ENCODE peak calls at places on chromosomes 5 and 9, in seven cellular contexts. W, V, N, Z, A, E and T are unnamed samples.

GRCh38 chr9:75360258-75360657 is 271.9 kb downstream of the OSTF1 start:
- DNase-seq in W (no peak), V (no peak), N (no peak), Z (no peak), A (no peak), E (no peak), T (no peak)

GRCh38 chr5:59275537-59276276 is 617.8 kb downstream of the PDE4D start:
- DNase-seq in W (peak), V (no peak), N (peak), Z (no peak), A (peak), E (peak), T (no peak)

GRCh38 chr5:44981708-44982107 is 173.0 kb downstream of the MRPS30 start:
- DNase-seq in W (no peak), V (no peak), N (no peak), Z (no peak), A (no peak), E (no peak), T (no peak)

GRCh38 chr9:93812410-93812668 is 142.8 kb downstream of the BARX1 start:
- DNase-seq in W (no peak), V (no peak), N (no peak), Z (no peak), A (no peak), E (no peak), T (peak)

GRCh38 chr9:114718801-114719221 is 36.8 kb upstream of the TEX48 start:
- DNase-seq in W (no peak), V (no peak), N (no peak), Z (no peak), A (no peak), E (peak), T (no peak)

GRCh38 chr9:115551396-115551795 is 433.4 kb upstream of the TNC start:
- DNase-seq in W (no peak), V (no peak), N (peak), Z (no peak), A (no peak), E (no peak), T (no peak)

GRCh38 chr5:141517902-141518610 is 29.2 kb downstream of the PCDHGC5 start:
- DNase-seq in W (no peak), V (no peak), N (peak), Z (no peak), A (no peak), E (peak), T (no peak)

GRCh38 chr9:118028225-118028624 is 324.0 kb downstream of the TLR4 start:
- DNase-seq in W (no peak), V (no peak), N (no peak), Z (no peak), A (no peak), E (no peak), T (no peak)

GRCh38 chr5:5014836-5015235 is 125.3 kb upstream of the ADAMTS16 start:
- DNase-seq in W (no peak), V (no peak), N (no peak), Z (no peak), A (no peak), E (no peak), T (no peak)

GRCh38 chr5:39755452-39755851 is 330.7 kb upstream of the DAB2 start:
- DNase-seq in W (no peak), V (no peak), N (no peak), Z (no peak), A (no peak), E (peak), T (no peak)

GRCh38 chr9:135363556-135363955 is 116.0 kb upstream of the PPP1R26 start:
- DNase-seq in W (no peak), V (no peak), N (no peak), Z (no peak), A (no peak), E (no peak), T (no peak)

GRCh38 chr9:124290053-124290581 is 32.4 kb downstream of the NEK6 start:
- DNase-seq in W (no peak), V (no peak), N (no peak), Z (no peak), A (no peak), E (no peak), T (no peak)

GRCh38 chr5:33401482-33402390 is 39.0 kb upstream of the TARS1 start:
- DNase-seq in W (no peak), V (no peak), N (peak), Z (no peak), A (peak), E (peak), T (no peak)

GRCh38 chr5:170818222-170818621 is 34.7 kb downstream of the GABRP start:
- DNase-seq in W (no peak), V (no peak), N (peak), Z (no peak), A (no peak), E (peak), T (no peak)

GRCh38 chr9:95105519-95106287 is 211.8 kb downstream of the FANCC start:
- DNase-seq in W (no peak), V (no peak), N (no peak), Z (no peak), A (no peak), E (no peak), T (no peak)

GRCh38 chr5:35136386-35136785 is 88.6 kb upstream of the AGXT2 start:
- DNase-seq in W (no peak), V (peak), N (peak), Z (no peak), A (no peak), E (peak), T (no peak)

GRCh38 chr9:98809311-98810105 is 2.0 kb downstream of the GALNT12 start:
- DNase-seq in W (no peak), V (no peak), N (no peak), Z (no peak), A (peak), E (peak), T (no peak)

GRCh38 chr9:6413365-6414263 is 615 bp downstream of the UHRF2 start:
- DNase-seq in W (no peak), V (no peak), N (no peak), Z (peak), A (peak), E (no peak), T (peak)

GRCh38 chr9:127505396-127506116 is 54.2 kb downstream of the LRSAM1 start:
- DNase-seq in W (peak), V (no peak), N (no peak), Z (peak), A (peak), E (peak), T (peak)

GRCh38 chr5:172929371-172929838 is 29.8 kb upstream of the RPL26L1 start:
- DNase-seq in W (no peak), V (peak), N (peak), Z (no peak), A (no peak), E (peak), T (no peak)

GRCh38 chr5:66089384-66089783 is 54.7 kb upstream of the SREK1 start:
- DNase-seq in W (no peak), V (no peak), N (no peak), Z (no peak), A (no peak), E (no peak), T (no peak)

GRCh38 chr9:128055222-128056040 is 11.7 kb downstream of the NAIF1 start:
- DNase-seq in W (no peak), V (no peak), N (peak), Z (no peak), A (no peak), E (peak), T (no peak)

GRCh38 chr5:73272351-73272750 is 99.4 kb downstream of the TMEM174 start:
- DNase-seq in W (no peak), V (no peak), N (no peak), Z (no peak), A (no peak), E (no peak), T (no peak)

GRCh38 chr9:37503736-37504135 is 18.0 kb downstream of the POLR1E start:
- DNase-seq in W (no peak), V (no peak), N (peak), Z (no peak), A (no peak), E (peak), T (peak)

GRCh38 chr9:12133416-12133815 is 559.8 kb upstream of the TYRP1 start:
- DNase-seq in W (no peak), V (no peak), N (no peak), Z (no peak), A (no peak), E (peak), T (no peak)

GRCh38 chr5:129098488-129099183 is 4.1 kb downstream of the ISOC1 start:
- DNase-seq in W (no peak), V (no peak), N (no peak), Z (no peak), A (no peak), E (no peak), T (no peak)

GRCh38 chr9:111601237-111602018 is 2.0 kb upstream of the PTGR1 start:
- DNase-seq in W (no peak), V (no peak), N (peak), Z (no peak), A (no peak), E (peak), T (no peak)

DNA sequence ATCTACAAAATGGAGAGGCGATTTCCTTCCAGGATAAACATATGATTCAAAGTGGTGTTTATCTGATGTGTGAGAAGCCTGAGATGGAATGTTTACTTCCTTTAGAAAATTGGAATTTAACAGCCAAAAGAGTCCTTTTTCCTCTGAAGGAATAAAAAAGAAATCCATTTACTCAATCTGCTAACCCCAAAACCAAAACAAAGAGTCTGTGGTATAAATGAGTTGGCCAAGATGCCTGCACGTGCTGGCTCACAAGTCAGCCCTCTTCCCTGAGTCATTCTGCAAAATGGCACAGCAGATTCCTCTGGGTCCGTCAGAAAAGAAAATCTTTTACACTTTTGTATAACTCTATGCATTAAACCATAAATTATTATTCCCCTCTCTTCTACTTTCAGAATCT is 60.8 kb downstream of the EBF1 start:
- DNase-seq in W (no peak), V (peak), N (peak), Z (no peak), A (no peak), E (peak), T (no peak)
- TF ChIP-seq CTCF in W (no peak), V (no peak), N (no peak), Z (no peak), A (no peak), E (no peak), T (no peak)

DNA sequence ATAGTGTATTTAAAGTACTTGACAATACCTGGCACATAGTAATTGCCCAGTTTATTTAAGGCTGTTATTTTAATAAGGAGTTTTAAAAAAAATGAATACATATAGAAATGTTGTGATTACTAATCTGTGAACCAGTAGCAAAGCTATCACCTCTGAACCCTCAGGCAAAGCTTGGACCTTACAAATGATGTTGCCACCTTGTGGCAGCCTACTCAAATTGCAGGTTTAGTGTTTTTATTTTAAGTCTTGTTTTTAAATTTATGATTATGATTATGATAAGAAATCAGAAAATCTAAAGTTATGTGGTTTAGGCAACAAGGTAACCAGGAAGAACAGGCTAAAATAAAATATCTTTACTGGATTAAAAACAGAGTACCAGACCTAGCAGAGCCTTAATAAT is 35.8 kb downstream of the PPARGC1B start:
- DNase-seq in W (no peak), V (no peak), N (no peak), Z (peak), A (no peak), E (no peak), T (no peak)
- TF ChIP-seq CTCF in W (peak), V (no peak), N (no peak), Z (peak), A (peak), E (peak), T (peak)

GRCh38 chr9:108850293-108850897 is 5.4 kb downstream of the ACTL7B start:
- DNase-seq in W (no peak), V (no peak), N (peak), Z (no peak), A (no peak), E (peak), T (no peak)
- TF ChIP-seq CTCF in W (no peak), V (peak), N (peak), Z (no peak), A (no peak), E (peak), T (peak)

GRCh38 chr9:129394920-129395279 is 216.8 kb upstream of the IER5L start:
- DNase-seq in W (no peak), V (no peak), N (no peak), Z (no peak), A (no peak), E (no peak), T (no peak)

GRCh38 chr9:129396365-129396708 is 218.3 kb upstream of the IER5L start:
- DNase-seq in W (no peak), V (no peak), N (no peak), Z (no peak), A (no peak), E (no peak), T (no peak)

GRCh38 chr9:129397335-129397734 is 219.3 kb upstream of the IER5L start:
- DNase-seq in W (no peak), V (no peak), N (no peak), Z (no peak), A (no peak), E (no peak), T (no peak)

GRCh38 chr9:129394011-129394919 is 216.2 kb upstream of the IER5L start:
- DNase-seq in W (no peak), V (no peak), N (no peak), Z (no peak), A (no peak), E (no peak), T (no peak)

DNA sequence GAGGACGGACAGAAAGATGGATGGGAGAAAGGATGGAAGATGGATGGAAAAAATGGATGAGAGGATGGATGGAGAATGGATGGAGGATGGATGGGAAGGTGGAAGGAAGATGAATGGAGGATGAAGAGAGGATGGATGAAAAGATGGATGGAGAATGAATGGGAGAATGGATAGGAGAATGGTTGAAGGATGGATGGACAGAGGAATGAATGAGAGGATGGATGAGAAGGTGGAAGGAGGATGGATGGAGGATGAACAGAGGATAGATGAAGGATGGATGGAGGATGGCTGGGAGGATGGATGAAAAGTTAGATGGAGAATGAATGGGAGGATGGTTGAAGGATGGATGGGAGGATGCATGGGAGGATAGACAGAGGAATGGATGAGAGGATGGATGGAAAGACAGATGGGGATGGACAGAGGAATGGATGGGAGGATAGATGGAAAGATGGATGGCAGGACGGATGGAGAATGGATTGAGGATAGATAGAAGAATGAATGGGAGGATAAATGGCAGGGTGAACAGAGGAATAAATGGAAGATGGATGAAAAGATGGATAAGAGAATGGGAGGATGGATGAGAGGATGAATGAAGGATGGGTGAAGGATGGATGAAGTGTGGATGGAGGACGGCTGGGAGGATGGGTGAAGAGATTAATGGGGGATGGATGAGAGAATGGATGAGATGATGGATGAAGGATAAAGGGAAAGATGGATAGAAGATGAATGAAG is 217.7 kb upstream of the IER5L start:
- DNase-seq in W (no peak), V (no peak), N (no peak), Z (no peak), A (no peak), E (no peak), T (no peak)
- TF ChIP-seq CTCF in W (no peak), V (no peak), N (no peak), Z (no peak), A (no peak), E (no peak), T (no peak)